ENCODE peak calls at places on chromosomes 2 and 18, in six cellular contexts. V is IMR-90, T is trophoblast cell, S is H9, I is neuronal stem cell, C is H1. R is an unnamed sample.

GRCh38 chr18:50747849-50748242 is 72.0 kb downstream of the MRO start:
- DNase-seq in V (no peak), T (no peak), S (no peak), I (no peak), C (no peak), R (no peak)

GRCh38 chr18:10565835-10566234 is 40.0 kb downstream of the NAPG start:
- DNase-seq in V (no peak), T (no peak), S (no peak), I (no peak), C (no peak), R (no peak)

GRCh38 chr18:37964885-37965571 is 399.4 kb upstream of the CELF4 start:
- DNase-seq in V (no peak), T (no peak), S (no peak), I (no peak), C (no peak), R (peak)

GRCh38 chr2:10432315-10433181 is 15.6 kb downstream of the ODC1 start:
- DNase-seq in V (no peak), T (no peak), S (peak), I (no peak), C (peak), R (peak)

GRCh38 chr2:33581857-33582256 is 17.2 kb downstream of the FAM98A start:
- DNase-seq in V (no peak), T (no peak), S (no peak), I (no peak), C (no peak), R (no peak)

GRCh38 chr2:134988994-134989605 is 58.1 kb downstream of the MAP3K19 start:
- DNase-seq in V (peak), T (no peak), S (no peak), I (no peak), C (no peak), R (peak)

GRCh38 chr2:202317080-202317859 is 51.7 kb downstream of the NOP58 start:
- DNase-seq in V (peak), T (no peak), S (no peak), I (no peak), C (no peak), R (peak)

GRCh38 chr2:173990970-173991819 is 26.0 kb upstream of the SP3 start:
- DNase-seq in V (peak), T (no peak), S (no peak), I (no peak), C (no peak), R (no peak)

GRCh38 chr18:13382683-13382989 is 164.1 kb downstream of the LDLRAD4 start:
- DNase-seq in V (no peak), T (no peak), S (peak), I (no peak), C (peak), R (no peak)

DNA sequence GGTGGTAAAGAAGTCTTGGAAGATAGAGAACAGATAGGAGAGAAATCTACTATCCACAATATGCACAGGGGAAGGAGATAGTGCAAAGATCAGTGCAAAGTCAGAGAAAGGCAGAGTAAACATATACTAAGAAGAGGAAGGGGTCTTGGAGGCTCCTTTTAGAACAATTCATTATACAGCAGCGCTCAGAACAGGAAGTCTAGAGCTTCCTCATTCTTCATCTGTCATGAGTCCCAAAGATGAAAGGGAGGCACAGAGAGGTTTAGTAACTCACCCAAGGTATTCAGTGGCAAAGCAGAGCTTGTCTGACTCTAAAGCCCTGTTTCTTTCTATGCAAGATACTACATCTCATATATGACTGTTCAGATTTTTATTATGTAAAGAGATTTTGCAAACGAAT is 1.4 kb downstream of the SP110 start:
- DNase-seq in V (no peak), T (no peak), S (no peak), I (no peak), C (no peak), R (no peak)
- H3K9ac ChIP-seq in V (no peak), T (no peak), S (no peak), I (no peak), C (no peak), R (no peak)

DNA sequence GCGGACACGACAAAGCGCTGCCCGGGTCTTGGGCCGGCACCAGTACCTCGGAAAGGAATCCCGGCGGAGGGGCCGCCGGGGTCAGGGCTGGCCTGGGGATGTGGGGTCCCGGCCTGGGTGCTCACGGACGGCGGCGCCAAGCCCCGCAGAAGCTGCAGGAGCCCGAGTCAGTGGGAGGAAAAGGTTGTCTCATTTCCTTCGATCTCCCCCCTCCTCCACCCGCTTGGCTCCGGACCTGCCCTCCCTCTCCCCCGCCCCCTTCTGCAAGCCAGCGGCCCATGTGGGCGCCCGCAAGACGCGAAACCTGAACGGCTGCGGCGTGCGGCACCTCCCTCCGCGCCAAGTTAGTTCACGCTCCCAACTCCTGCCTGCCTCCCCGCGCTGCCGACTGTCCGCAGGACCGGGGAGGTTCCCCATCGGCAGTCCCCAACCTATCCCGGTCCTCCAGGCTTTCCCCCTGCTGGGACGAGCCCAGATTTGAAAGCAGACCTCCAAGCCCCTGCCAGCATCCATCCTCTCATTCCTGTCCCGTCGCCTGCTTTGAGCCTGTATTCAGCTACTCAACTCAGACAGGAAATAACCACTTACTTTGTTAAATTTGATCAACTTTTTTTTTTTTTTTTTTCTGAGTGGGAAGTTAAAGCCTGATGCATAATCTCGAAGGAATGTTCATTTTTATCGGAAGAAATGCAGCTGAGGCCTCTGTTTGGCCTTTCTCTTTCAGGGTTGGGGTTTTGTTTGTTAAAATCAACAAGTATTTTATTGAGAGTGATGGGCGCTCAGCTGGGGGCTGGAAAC is at the start of gene EVA1A:
- DNase-seq in V (peak), T (peak), S (peak), I (peak), C (no peak), R (peak)
- H3K18ac ChIP-seq in V (peak), T (peak), S (no peak), I (peak), C (peak), R (peak)

DNA sequence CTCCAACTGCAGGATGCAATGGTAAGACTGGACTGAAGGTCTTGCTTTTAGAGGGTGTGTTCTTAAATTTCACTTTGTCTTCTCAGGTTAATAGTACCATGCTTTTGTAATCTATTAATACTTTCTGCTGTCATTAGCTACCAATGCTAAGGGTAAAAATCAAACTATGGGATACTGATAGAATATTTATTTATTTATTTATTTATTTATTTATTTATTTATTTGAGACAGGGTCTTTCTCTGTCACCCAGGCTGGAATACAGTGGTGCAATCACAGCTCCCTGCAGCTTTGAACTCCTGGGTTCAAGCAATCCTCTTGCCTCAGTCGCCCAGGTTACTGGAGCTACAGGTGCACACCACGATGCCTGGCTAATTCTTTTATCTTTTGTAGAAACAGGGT is 152.1 kb downstream of the SPP2 start:
- DNase-seq in V (no peak), T (no peak), S (no peak), I (no peak), C (no peak), R (no peak)
- H3K9ac ChIP-seq in V (no peak), T (no peak), S (no peak), I (no peak), C (no peak), R (no peak)

DNA sequence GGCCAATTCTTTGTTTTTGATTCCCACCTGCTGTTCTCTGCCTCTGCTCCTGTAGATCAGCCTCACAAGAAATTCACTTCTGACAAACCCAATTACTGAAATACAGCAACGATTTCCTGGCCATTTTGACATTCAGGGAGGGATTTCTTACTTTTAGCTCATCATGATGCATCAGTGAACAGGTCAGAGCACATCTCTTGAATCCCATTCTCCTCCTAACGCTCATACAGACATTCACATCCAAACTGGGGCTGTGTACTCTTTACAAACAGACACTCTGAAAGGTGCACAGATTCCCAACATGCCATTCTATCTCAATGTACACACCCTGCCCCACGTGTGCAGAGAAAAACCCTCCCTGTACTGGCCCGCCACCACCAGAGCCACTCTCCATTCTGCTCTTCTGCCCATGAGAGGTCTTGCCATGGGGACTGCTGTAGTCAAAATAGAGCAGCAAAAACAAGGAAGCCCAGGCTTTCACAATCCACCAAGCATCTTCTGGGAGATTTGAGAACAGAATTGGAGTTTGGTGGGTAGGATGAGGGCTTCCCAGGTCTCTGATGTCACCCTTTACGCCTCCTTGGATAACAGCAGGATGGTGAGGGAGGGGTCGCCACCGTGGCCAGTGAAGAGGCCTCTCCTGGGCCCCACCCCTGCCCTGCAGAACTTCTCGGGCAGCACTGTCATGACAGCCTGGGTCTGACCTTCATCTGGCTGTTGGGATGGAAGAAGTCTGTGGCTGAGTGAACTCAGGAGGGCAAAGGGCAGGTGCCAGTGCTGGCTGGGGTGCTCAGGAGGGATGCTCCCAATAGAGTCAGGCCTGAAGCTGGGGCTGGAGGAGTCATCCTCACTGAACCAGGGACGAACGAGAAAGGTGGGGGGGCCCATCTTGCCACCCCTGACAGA is 41.9 kb upstream of the ZFP36L2 start:
- DNase-seq in V (no peak), T (no peak), S (no peak), I (no peak), C (no peak), R (no peak)
- H3K18ac ChIP-seq in V (peak), T (no peak), S (no peak), I (no peak), C (no peak), R (no peak)

DNA sequence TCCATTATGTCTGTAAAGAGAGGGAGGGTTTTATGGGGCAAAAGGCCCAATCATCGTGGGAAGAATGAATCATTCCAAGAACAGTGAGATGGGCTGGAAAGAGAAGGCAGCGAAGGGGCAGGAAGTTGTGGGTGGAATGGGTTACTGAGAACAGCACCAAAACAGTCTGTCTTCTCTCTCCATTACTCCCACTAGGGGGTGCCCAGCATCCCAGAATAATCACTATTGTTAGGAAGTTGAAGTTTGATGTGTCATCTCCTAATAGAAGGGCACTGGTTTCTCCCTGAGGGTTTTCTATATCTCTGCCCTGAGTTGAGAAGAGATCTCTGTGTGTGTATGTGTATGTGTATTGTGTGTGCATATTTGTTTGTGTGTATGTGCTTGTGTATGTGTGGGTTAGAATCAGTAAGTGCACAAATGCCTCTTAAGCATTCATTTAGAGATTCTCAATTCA is 76.6 kb upstream of the MAP4K3 start:
- DNase-seq in V (peak), T (peak), S (peak), I (no peak), C (no peak), R (peak)
- H3K9ac ChIP-seq in V (peak), T (no peak), S (no peak), I (no peak), C (no peak), R (no peak)

DNA sequence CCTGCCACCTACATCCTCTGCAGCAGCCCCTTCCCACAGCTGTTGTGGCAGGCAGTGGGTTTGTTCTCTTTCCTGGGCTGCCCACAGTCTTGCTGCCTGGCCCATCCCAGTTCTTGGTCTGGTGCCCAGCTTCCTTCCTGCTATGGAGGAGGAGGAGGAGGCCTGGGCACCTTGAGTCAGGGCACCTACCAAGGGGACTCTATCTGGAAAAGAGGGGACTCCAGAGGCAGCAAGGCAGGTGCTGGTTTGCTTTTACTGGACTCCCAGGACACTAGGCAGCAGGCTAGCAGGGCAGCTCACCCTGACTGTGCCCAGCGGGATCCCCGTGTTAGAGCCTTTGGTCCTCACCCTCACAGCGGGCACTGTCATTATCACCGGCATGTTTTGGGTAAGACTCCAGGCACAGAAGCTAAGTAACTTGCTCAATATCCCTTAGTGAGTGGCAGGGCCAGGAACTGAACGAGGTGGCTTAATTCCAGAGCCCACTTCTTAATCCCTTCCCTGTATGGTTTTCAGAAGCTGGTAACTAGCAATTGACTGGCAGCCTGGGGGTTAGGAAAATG is 62.3 kb downstream of the LRRFIP1 start:
- DNase-seq in V (no peak), T (no peak), S (no peak), I (no peak), C (no peak), R (no peak)
- H3K18ac ChIP-seq in V (no peak), T (no peak), S (no peak), I (no peak), C (no peak), R (no peak)

GRCh38 chr2:29753676-29754444 is 167.5 kb downstream of the ALK start:
- DNase-seq in V (peak), T (no peak), S (no peak), I (no peak), C (no peak), R (no peak)
- H3K9ac ChIP-seq in V (no peak), T (no peak), S (no peak), I (no peak), C (no peak), R (no peak)

GRCh38 chr2:13005761-13006336 is 289.1 kb downstream of the TRIB2 start:
- DNase-seq in V (peak), T (no peak), S (no peak), I (no peak), C (no peak), R (no peak)
- H3K18ac ChIP-seq in V (no peak), T (no peak), S (no peak), I (no peak), C (no peak), R (no peak)

R was measured in mesendoderm.